ENCODE peak calls at places on chromosomes 16 and 17, in seven cellular contexts. M, U, S, P, T, R and W are unnamed samples.

GRCh38 chr16:49340466-49340865 is 33.1 kb upstream of the C16orf78 start:
- DNase-seq in M (no peak), U (no peak), S (no peak), P (no peak), T (no peak), R (no peak), W (no peak)

GRCh38 chr16:19505600-19506303 is 16.1 kb downstream of the GDE1 start:
- DNase-seq in M (no peak), U (no peak), S (no peak), P (no peak), T (peak), R (no peak), W (no peak)

GRCh38 chr16:52773026-52773425 is 226.1 kb upstream of the TOX3 start:
- DNase-seq in M (no peak), U (no peak), S (no peak), P (no peak), T (no peak), R (no peak), W (no peak)

GRCh38 chr17:82321947-82322466 is 4.6 kb upstream of the CD7 start:
- DNase-seq in M (no peak), U (no peak), S (no peak), P (no peak), T (no peak), R (no peak), W (no peak)

GRCh38 chr16:66946541-66946940 is 11.2 kb downstream of the CES2 start:
- DNase-seq in M (no peak), U (no peak), S (no peak), P (no peak), T (no peak), R (no peak), W (no peak)

GRCh38 chr17:10205549-10206185 is 7.3 kb upstream of the GAS7 start:
- DNase-seq in M (no peak), U (no peak), S (no peak), P (no peak), T (no peak), R (no peak), W (peak)

GRCh38 chr16:24853830-24854229 is 8.1 kb downstream of the SLC5A11 start:
- DNase-seq in M (no peak), U (no peak), S (no peak), P (no peak), T (peak), R (peak), W (no peak)

GRCh38 chr16:85929259-85929704 is 30.3 kb downstream of the IRF8 start:
- DNase-seq in M (no peak), U (no peak), S (no peak), P (no peak), T (no peak), R (peak), W (no peak)

GRCh38 chr17:4334776-4335175 is 31.7 kb downstream of the UBE2G1 start:
- DNase-seq in M (no peak), U (no peak), S (no peak), P (no peak), T (no peak), R (no peak), W (no peak)

GRCh38 chr17:77842906-77843249 is 115.6 kb upstream of the TNRC6C start:
- DNase-seq in M (no peak), U (no peak), S (no peak), P (no peak), T (no peak), R (no peak), W (no peak)

GRCh38 chr16:55528974-55529373 is 20.1 kb downstream of the LPCAT2 start:
- DNase-seq in M (no peak), U (no peak), S (no peak), P (no peak), T (no peak), R (no peak), W (peak)